ENCODE peak calls at places on chromosomes 7 and 10, in ten cellular contexts. B is NCI-H2171 treated with DMSO at 0.1 percent for 48 hours; L is T-helper 1 cell; S is non-pigmented ciliary epithelial cell; H is NCI-H510A treated with DMSO at 0.1 percent for 48 hours; K is GM13977; P is coronary artery; T is stimulated activated CD4-positive, alpha-beta T cell treated with anti-CD3 and anti-CD28 coated beads, Interleukin-12 subunit alpha, Interleukin-12 subunit beta, amount 100 ng/mL, for 48 hours; G is ascending aorta; C is Kasumi-1. D is an unnamed sample.

GRCh38 chr7:2037301-2037804 is 195.4 kb downstream of the MAD1L1 start:
- DNase-seq in B (no peak), L (no peak), S (no peak), H (no peak), K (no peak), P (peak; percentile 68), T (no peak), G (no peak), C (no peak), D (no peak)

GRCh38 chr7:103598326-103598905 is 152.4 kb upstream of the SLC26A5 start:
- DNase-seq in B (peak; percentile 10), L (no peak), S (no peak), H (no peak), K (no peak), P (no peak), T (no peak), G (no peak), C (no peak), D (no peak)

GRCh38 chr10:11444531-11445228 is 166.8 kb downstream of the USP6NL start:
- DNase-seq in B (no peak), L (no peak), S (no peak), H (no peak), K (no peak), P (no peak), T (no peak), G (no peak), C (no peak), D (no peak)

GRCh38 chr7:101165075-101165957 is at the start of gene VGF:
- DNase-seq in B (peak; percentile 92), L (peak; percentile 87), S (peak; percentile 53), H (peak; percentile 69), K (peak; percentile 98), P (peak; percentile 85), T (peak; percentile 89), G (peak; percentile 80), C (peak; percentile 77), D (peak; percentile 83)

GRCh38 chr7:151141281-151141854 is 26.1 kb downstream of the GBX1 start:
- DNase-seq in B (peak; percentile 93), L (no peak), S (no peak), H (no peak), K (no peak), P (peak; percentile 41), T (no peak), G (no peak), C (no peak), D (no peak)

GRCh38 chr7:121341933-121342332 is 13.1 kb downstream of the WNT16 start:
- DNase-seq in B (no peak), L (no peak), S (no peak), H (no peak), K (no peak), P (no peak), T (no peak), G (no peak), C (no peak), D (no peak)

GRCh38 chr10:132562916-132563456 is 25.4 kb downstream of the INPP5A start:
- DNase-seq in B (no peak), L (no peak), S (no peak), H (no peak), K (no peak), P (no peak), T (no peak), G (no peak), C (no peak), D (no peak)

GRCh38 chr7:44982535-44982923 is 3.7 kb upstream of the MYO1G start:
- DNase-seq in B (no peak), L (no peak), S (no peak), H (no peak), K (no peak), P (no peak), T (no peak), G (no peak), C (no peak), D (no peak)

GRCh38 chr7:26912933-26913536 is 48.6 kb upstream of the SKAP2 start:
- DNase-seq in B (no peak), L (no peak), S (no peak), H (no peak), K (no peak), P (no peak), T (no peak), G (no peak), C (no peak), D (no peak)

GRCh38 chr7:28626629-28627262 is 214.4 kb downstream of the CREB5 start:
- DNase-seq in B (peak; percentile 31), L (no peak), S (no peak), H (peak; percentile 68), K (peak; percentile 14), P (no peak), T (peak; percentile 27), G (no peak), C (peak; percentile 27), D (peak; percentile 11)

GRCh38 chr7:38660427-38661099 is 29.4 kb upstream of the AMPH start:
- DNase-seq in B (peak; percentile 68), L (no peak), S (no peak), H (peak; percentile 39), K (peak; percentile 57), P (no peak), T (peak; percentile 8), G (no peak), C (peak; percentile 80), D (no peak)

GRCh38 chr10:45160266-45160665 is 155.1 kb downstream of the OR13A1 start:
- DNase-seq in B (no peak), L (no peak), S (peak; percentile 74), H (no peak), K (no peak), P (no peak), T (no peak), G (no peak), C (no peak), D (no peak)

GRCh38 chr10:74932648-74933047 is 106.2 kb downstream of the KAT6B start:
- DNase-seq in B (peak; percentile 90), L (no peak), S (no peak), H (peak; percentile 40), K (no peak), P (no peak), T (no peak), G (no peak), C (no peak), D (no peak)

GRCh38 chr10:101529207-101529606 is 58.9 kb downstream of the POLL start:
- DNase-seq in B (no peak), L (no peak), S (no peak), H (no peak), K (no peak), P (no peak), T (no peak), G (no peak), C (no peak), D (no peak)

GRCh38 chr7:30727061-30727945 is 24.6 kb upstream of the INMT start:
- DNase-seq in B (no peak), L (peak; percentile 28), S (no peak), H (no peak), K (no peak), P (no peak), T (no peak), G (no peak), C (peak; percentile 79), D (no peak)

GRCh38 chr10:122462533-122463465 is 1.4 kb downstream of the HTRA1 start:
- DNase-seq in B (no peak), L (no peak), S (no peak), H (peak; percentile 25), K (no peak), P (peak; percentile 85), T (no peak), G (no peak), C (no peak), D (no peak)

D was measured in stimulated activated naive B cell treated with anti-CD40 and anti-IgM and Interleukin-4, amounts not matched to agents 10 μg/mL and 1 μg/mL and 100 μg/mL, for 72 hours.